ENCODE peak calls at places on chromosomes 6 and 20, in six cellular contexts. One of them, this sample, is unnamed.

GRCh38 chr20:30601974-30602373 is 655.5 kb upstream of the DEFB115 start:
- DNase-seq in HuH-7: no peak
- DNase-seq in substantia nigra: no peak
- DNase-seq in AG08395: no peak
- DNase-seq in naive thymus-derived CD8-positive, alpha-beta T cell: no peak
- DNase-seq in CD4-positive, alpha-beta T cell: no peak
- DNase-seq in this sample: no peak

GRCh38 chr6:159307246-159307790 is 138.1 kb downstream of the FNDC1 start:
- DNase-seq in substantia nigra: no peak
- DNase-seq in HuH-7: no peak
- DNase-seq in naive thymus-derived CD8-positive, alpha-beta T cell: no peak
- DNase-seq in AG08395: peak; percentile 45
- DNase-seq in CD4-positive, alpha-beta T cell: no peak
- DNase-seq in this sample: no peak

GRCh38 chr6:43217351-43217750 is 11.9 kb downstream of the DNPH1 start:
- DNase-seq in naive thymus-derived CD8-positive, alpha-beta T cell: no peak
- DNase-seq in CD4-positive, alpha-beta T cell: no peak
- DNase-seq in AG08395: no peak
- DNase-seq in HuH-7: no peak
- DNase-seq in substantia nigra: no peak
- DNase-seq in this sample: no peak

GRCh38 chr6:113763883-113764282 is 93.3 kb upstream of the MARCKS start:
- DNase-seq in AG08395: peak; percentile 56
- DNase-seq in HuH-7: no peak
- DNase-seq in substantia nigra: no peak
- DNase-seq in naive thymus-derived CD8-positive, alpha-beta T cell: no peak
- DNase-seq in CD4-positive, alpha-beta T cell: no peak
- DNase-seq in this sample: no peak

GRCh38 chr6:45272626-45273025 is 55.5 kb upstream of the RUNX2 start:
- DNase-seq in naive thymus-derived CD8-positive, alpha-beta T cell: no peak
- DNase-seq in HuH-7: no peak
- DNase-seq in AG08395: no peak
- DNase-seq in CD4-positive, alpha-beta T cell: no peak
- DNase-seq in substantia nigra: no peak
- DNase-seq in this sample: no peak

GRCh38 chr6:107805504-107805903 is 18.6 kb downstream of the SCML4 start:
- DNase-seq in naive thymus-derived CD8-positive, alpha-beta T cell: no peak
- DNase-seq in HuH-7: no peak
- DNase-seq in CD4-positive, alpha-beta T cell: no peak
- DNase-seq in AG08395: no peak
- DNase-seq in substantia nigra: no peak
- DNase-seq in this sample: no peak

GRCh38 chr6:46926481-46926880 is 4.7 kb upstream of the ADGRF5 start:
- DNase-seq in HuH-7: no peak
- DNase-seq in naive thymus-derived CD8-positive, alpha-beta T cell: no peak
- DNase-seq in CD4-positive, alpha-beta T cell: no peak
- DNase-seq in AG08395: no peak
- DNase-seq in substantia nigra: no peak
- DNase-seq in this sample: no peak

GRCh38 chr6:37654727-37655500 is 42.8 kb downstream of the MDGA1 start:
- DNase-seq in HuH-7: no peak
- DNase-seq in CD4-positive, alpha-beta T cell: no peak
- DNase-seq in naive thymus-derived CD8-positive, alpha-beta T cell: no peak
- DNase-seq in substantia nigra: no peak
- DNase-seq in AG08395: no peak
- DNase-seq in this sample: no peak

GRCh38 chr6:29763491-29764289 is 40.5 kb downstream of the HLA-F start:
- DNase-seq in substantia nigra: no peak
- DNase-seq in HuH-7: no peak
- DNase-seq in naive thymus-derived CD8-positive, alpha-beta T cell: no peak
- DNase-seq in CD4-positive, alpha-beta T cell: no peak
- DNase-seq in AG08395: peak; percentile 69
- DNase-seq in this sample: no peak

GRCh38 chr6:82954351-82954750 is 111.3 kb downstream of the UBE3D start:
- DNase-seq in AG08395: no peak
- DNase-seq in substantia nigra: no peak
- DNase-seq in naive thymus-derived CD8-positive, alpha-beta T cell: no peak
- DNase-seq in CD4-positive, alpha-beta T cell: no peak
- DNase-seq in HuH-7: no peak
- DNase-seq in this sample: no peak

GRCh38 chr6:17927705-17928104 is 59.7 kb downstream of the KIF13A start:
- DNase-seq in CD4-positive, alpha-beta T cell: no peak
- DNase-seq in substantia nigra: no peak
- DNase-seq in AG08395: no peak
- DNase-seq in naive thymus-derived CD8-positive, alpha-beta T cell: no peak
- DNase-seq in HuH-7: no peak
- DNase-seq in this sample: no peak

GRCh38 chr20:40251284-40251932 is 437.6 kb downstream of the MAFB start:
- DNase-seq in CD4-positive, alpha-beta T cell: no peak
- DNase-seq in AG08395: peak; percentile 58
- DNase-seq in naive thymus-derived CD8-positive, alpha-beta T cell: no peak
- DNase-seq in substantia nigra: no peak
- DNase-seq in HuH-7: peak; percentile 44
- DNase-seq in this sample: no peak